ENCODE peak calls at places on chromosome 10, in eight cellular contexts. E is DMS79, K is immature natural killer cell, F is activated T-helper 1 cell treated with Interleukin-2 at 50 U/mL for 16 hours, O is endothelial cell, Y is fibroblast of pulmonary artery, R is NCI-H345, P is transverse colon. J is an unnamed sample.

GRCh38 chr10:33332183-33333031 is 2.1 kb downstream of the NRP1 start:
- DNase-seq in O (no peak), K (no peak), Y (peak; percentile 74), F (no peak), P (no peak), R (no peak), E (no peak), J (no peak)

GRCh38 chr10:3811331-3811870 is 26.4 kb upstream of the KLF6 start:
- DNase-seq in F (no peak), E (no peak), R (no peak), O (no peak), Y (peak; percentile 78), P (peak; percentile 59), K (peak; percentile 55), J (peak; percentile 57)

GRCh38 chr10:22252801-22253577 is 35.2 kb upstream of the EBLN1 start:
- DNase-seq in F (peak; percentile 15), O (peak; percentile 39), E (no peak), K (peak; percentile 31), R (no peak), Y (peak; percentile 10), P (peak; percentile 26), J (peak; percentile 22)

GRCh38 chr10:29435809-29436501 is 147.1 kb downstream of the LYZL1 start:
- DNase-seq in Y (no peak), K (no peak), F (no peak), O (no peak), R (no peak), E (no peak), P (no peak), J (no peak)

GRCh38 chr10:59360605-59361515 is 1.5 kb downstream of the FAM13C start:
- DNase-seq in K (no peak), E (no peak), Y (peak; percentile 25), P (no peak), O (no peak), R (no peak), F (no peak), J (no peak)

GRCh38 chr10:87635498-87636312 is 24.0 kb upstream of the PAPSS2 start:
- DNase-seq in R (no peak), P (no peak), E (no peak), K (no peak), O (no peak), Y (peak; percentile 75), F (no peak), J (peak; percentile 49)

GRCh38 chr10:93458821-93459257 is 23.3 kb downstream of the MYOF start:
- DNase-seq in P (peak; percentile 63), O (no peak), E (peak; percentile 20), R (no peak), F (no peak), Y (peak; percentile 99), K (no peak), J (peak; percentile 93)

GRCh38 chr10:52007091-52007490 is 307.0 kb upstream of the DKK1 start:
- DNase-seq in F (no peak), P (no peak), Y (no peak), O (no peak), E (no peak), K (no peak), R (no peak), J (no peak)

GRCh38 chr10:79292789-79293746 is 54.2 kb upstream of the PPIF start:
- DNase-seq in Y (no peak), K (no peak), P (no peak), E (no peak), F (no peak), R (no peak), O (peak; percentile 57), J (no peak)

GRCh38 chr10:16505168-16505567 is 16.5 kb downstream of the C1QL3 start:
- DNase-seq in F (no peak), R (no peak), K (no peak), P (no peak), O (no peak), Y (peak; percentile 8), E (no peak), J (no peak)

GRCh38 chr10:70162892-70163201 is 7.5 kb downstream of the SAR1A start:
- DNase-seq in Y (no peak), R (no peak), E (no peak), O (no peak), P (no peak), K (peak; percentile 75), F (no peak), J (no peak)

GRCh38 chr10:31001740-31002139 is 29.9 kb downstream of the ZNF438 start:
- DNase-seq in F (no peak), E (no peak), R (no peak), P (no peak), Y (no peak), O (no peak), K (no peak), J (no peak)

GRCh38 chr10:62844280-62845011 is 28.3 kb upstream of the EGR2 start:
- DNase-seq in K (no peak), O (no peak), F (no peak), E (no peak), P (no peak), Y (peak; percentile 8), R (no peak), J (no peak)

GRCh38 chr10:19937989-19938388 is 121.8 kb downstream of the PLXDC2 start:
- DNase-seq in R (no peak), O (no peak), F (no peak), E (no peak), Y (no peak), K (no peak), P (no peak), J (no peak)

GRCh38 chr10:82660983-82661382 is 786.0 kb downstream of the NRG3 start:
- DNase-seq in O (no peak), R (peak; percentile 9), F (no peak), E (no peak), K (no peak), Y (peak; percentile 9), P (no peak), J (no peak)

GRCh38 chr10:78401882-78402367 is 368.3 kb downstream of the RPS24 start:
- DNase-seq in K (no peak), E (no peak), P (no peak), F (no peak), Y (no peak), O (no peak), R (no peak), J (peak; percentile 26)

J was measured in mucosa of gallbladder.